ENCODE peak calls at places on chromosome 4, in ten cellular contexts. R is fibroblast of the aortic adventitia; O is mesendoderm; C is hepatocyte; U is CD8-positive, alpha-beta memory T cell; I is pancreas; E is coronary artery; B is mammary epithelial cell; J is tibial nerve; D is AG10803. K is an unnamed sample.
A peak's percentile ranks its signal among the peaks of the same experiment; 100 is the strongest.

GRCh38 chr4:155667538-155668511 is 1.2 kb downstream of the GUCY1A1 start:
- DNase-seq in R (peak; percentile 14), O (peak; percentile 23), C (peak; percentile 60), U (no peak), I (peak; percentile 77), E (peak; percentile 77), B (peak; percentile 47), J (no peak), D (peak; percentile 20), K (peak; percentile 23)

GRCh38 chr4:145034727-145035211 is 63.2 kb downstream of the ANAPC10 start:
- DNase-seq in R (peak; percentile 62), O (peak; percentile 83), C (peak; percentile 12), U (no peak), I (no peak), E (no peak), B (peak; percentile 54), J (no peak), D (peak; percentile 79), K (no peak)

GRCh38 chr4:27088491-27088890 is 227.8 kb downstream of the STIM2 start:
- DNase-seq in R (no peak), O (peak; percentile 56), C (no peak), U (no peak), I (no peak), E (no peak), B (no peak), J (no peak), D (no peak), K (peak; percentile 2)

GRCh38 chr4:54231419-54232150 is 2.5 kb downstream of the PDGFRA start:
- DNase-seq in R (peak; percentile 72), O (peak; percentile 61), C (peak; percentile 68), U (no peak), I (peak; percentile 61), E (peak; percentile 88), B (no peak), J (no peak), D (peak; percentile 63), K (no peak)

GRCh38 chr4:127196656-127197352 is 436.0 kb upstream of the INTU start:
- DNase-seq in R (no peak), O (no peak), C (no peak), U (no peak), I (no peak), E (no peak), B (no peak), J (no peak), D (no peak), K (no peak)

GRCh38 chr4:67603310-67604028 is 44.9 kb downstream of the STAP1 start:
- DNase-seq in R (no peak), O (peak; percentile 4), C (no peak), U (no peak), I (no peak), E (no peak), B (peak; percentile 42), J (no peak), D (no peak), K (no peak)

GRCh38 chr4:31088600-31089230 is 368.5 kb downstream of the PCDH7 start:
- DNase-seq in R (peak; percentile 84), O (no peak), C (no peak), U (no peak), I (no peak), E (no peak), B (no peak), J (no peak), D (no peak), K (no peak)

GRCh38 chr4:157978680-157979361 is 194.0 kb downstream of the GASK1B start:
- DNase-seq in R (peak; percentile 80), O (peak; percentile 87), C (peak; percentile 80), U (peak; percentile 6), I (no peak), E (peak; percentile 74), B (peak; percentile 44), J (peak; percentile 26), D (peak; percentile 64), K (no peak)

GRCh38 chr4:184267673-184268573 is 50.2 kb upstream of the ENPP6 start:
- DNase-seq in R (peak; percentile 93), O (peak; percentile 33), C (peak; percentile 30), U (peak; percentile 67), I (no peak), E (no peak), B (peak; percentile 86), J (no peak), D (peak; percentile 96), K (peak; percentile 59)

GRCh38 chr4:133866328-133866699 is 335.3 kb downstream of the PABPC4L start:
- DNase-seq in R (peak; percentile 65), O (peak; percentile 21), C (no peak), U (no peak), I (no peak), E (no peak), B (no peak), J (no peak), D (no peak), K (no peak)

GRCh38 chr4:86778169-86778568 is 71.0 kb downstream of the SLC10A6 start:
- DNase-seq in R (no peak), O (no peak), C (no peak), U (no peak), I (no peak), E (no peak), B (no peak), J (no peak), D (no peak), K (no peak)

GRCh38 chr4:95156452-95156765 is 392.4 kb downstream of the UNC5C start:
- DNase-seq in R (no peak), O (no peak), C (no peak), U (no peak), I (no peak), E (no peak), B (no peak), J (no peak), D (no peak), K (no peak)

GRCh38 chr4:157014621-157015591 is 43.3 kb upstream of the PDGFC start:
- DNase-seq in R (peak; percentile 88), O (peak; percentile 77), C (peak; percentile 7), U (no peak), I (no peak), E (no peak), B (peak; percentile 76), J (no peak), D (peak; percentile 85), K (no peak)

GRCh38 chr4:47494124-47494430 is 9.0 kb downstream of the ATP10D start:
- DNase-seq in R (no peak), O (no peak), C (no peak), U (no peak), I (no peak), E (no peak), B (no peak), J (no peak), D (no peak), K (no peak)
- H3K4me3 ChIP-seq in R (no peak overlapping the region), O (no peak overlapping the region), C (no peak overlapping the region), U (no peak overlapping the region), I (no peak overlapping the region), E (peak overlapping the region; percentile 7), B (no peak overlapping the region), J (no peak overlapping the region), D (no peak overlapping the region), K (no peak overlapping the region)

GRCh38 chr4:107317596-107317995 is 281.5 kb upstream of the DKK2 start:
- DNase-seq in R (peak; percentile 8), O (no peak), C (no peak), U (no peak), I (no peak), E (no peak), B (no peak), J (no peak), D (peak; percentile 40), K (no peak)

GRCh38 chr4:107312366-107312765 is 276.3 kb upstream of the DKK2 start:
- DNase-seq in R (no peak), O (no peak), C (no peak), U (no peak), I (no peak), E (no peak), B (no peak), J (no peak), D (peak; percentile 50), K (no peak)

GRCh38 chr4:107314156-107314555 is 278.0 kb upstream of the DKK2 start:
- DNase-seq in R (no peak), O (no peak), C (no peak), U (no peak), I (no peak), E (no peak), B (no peak), J (no peak), D (no peak), K (no peak)

GRCh38 chr4:107318078-107318477 is 282.0 kb upstream of the DKK2 start:
- DNase-seq in R (peak; percentile 18), O (no peak), C (no peak), U (no peak), I (no peak), E (no peak), B (no peak), J (no peak), D (peak; percentile 23), K (no peak)

GRCh38 chr4:107315584-107315983 is 279.5 kb upstream of the DKK2 start:
- DNase-seq in R (no peak), O (no peak), C (no peak), U (no peak), I (no peak), E (no peak), B (no peak), J (no peak), D (no peak), K (no peak)
- H3K4me3 ChIP-seq in R (no peak overlapping the region), O (no peak overlapping the region), C (no peak overlapping the region), U (no peak overlapping the region), I (no peak overlapping the region), E (no peak overlapping the region), B (no peak overlapping the region), J (no peak overlapping the region), D (no peak overlapping the region), K (no peak overlapping the region)

DNA sequence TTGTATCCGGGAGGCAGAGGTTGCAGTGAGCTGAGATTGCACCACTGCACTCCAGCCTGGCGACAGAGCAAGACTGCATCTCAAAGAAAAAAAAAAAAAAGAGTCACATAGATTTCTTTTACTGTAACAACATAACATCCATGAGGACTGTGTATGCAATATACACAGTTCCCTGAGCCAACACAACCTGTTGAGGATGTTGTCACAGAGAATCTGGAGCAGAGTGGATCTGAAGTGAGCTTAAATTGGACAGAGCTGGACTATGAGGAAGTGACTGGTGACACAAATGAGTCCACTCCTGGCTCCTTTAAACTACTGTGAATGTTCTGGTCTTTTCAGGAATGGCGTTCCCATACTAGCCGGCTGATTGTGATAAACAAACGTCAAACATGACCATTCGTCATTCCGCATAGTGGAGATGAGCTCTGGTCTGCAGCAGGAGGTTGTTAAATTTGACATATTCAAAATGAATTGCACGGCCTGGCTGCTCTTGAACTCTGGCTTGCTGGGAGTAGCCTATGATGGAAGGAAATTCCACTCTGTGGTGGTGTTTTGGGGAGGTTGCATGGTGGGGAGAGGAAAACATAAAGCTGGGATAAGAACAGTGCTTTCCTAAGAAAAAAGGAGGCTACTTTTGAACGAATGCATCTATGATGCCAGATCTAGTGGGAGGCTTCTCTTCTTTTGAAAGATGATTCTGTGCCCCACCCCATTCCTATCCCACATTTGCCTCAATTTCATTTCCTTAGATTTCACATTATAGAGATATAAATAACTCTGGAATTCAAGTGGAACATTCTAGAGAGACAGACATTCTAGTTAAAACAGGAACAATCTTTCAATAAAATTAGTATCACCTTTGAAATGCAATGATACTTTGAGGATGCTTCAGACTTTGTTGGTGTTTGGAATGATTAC is 149.5 kb downstream of the SHROOM3 start:
- DNase-seq in R (peak; percentile 26), O (no peak), C (no peak), U (no peak), I (no peak), E (no peak), B (no peak), J (no peak), D (no peak), K (no peak)
- H3K4me3 ChIP-seq in R (no peak overlapping the region), O (no peak overlapping the region), C (no peak overlapping the region), U (no peak overlapping the region), I (no peak overlapping the region), E (no peak overlapping the region), B (no peak overlapping the region), J (no peak overlapping the region), D (no peak overlapping the region), K (no peak overlapping the region)

GRCh38 chr4:186807809-186808634 is 84.4 kb upstream of the FAT1 start:
- DNase-seq in R (peak; percentile 31), O (no peak), C (no peak), U (no peak), I (no peak), E (no peak), B (no peak), J (no peak), D (peak; percentile 86), K (no peak)
- H3K4me3 ChIP-seq in R (no peak overlapping the region), O (no peak overlapping the region), C (no peak overlapping the region), U (no peak overlapping the region), I (no peak overlapping the region), E (no peak overlapping the region), B (no peak overlapping the region), J (no peak overlapping the region), D (no peak overlapping the region), K (no peak overlapping the region)

K was measured in mucosa of descending colon.